ENCODE peak calls at places on chromosomes 7 and 10, in seven cellular contexts. N is PC-3, G is IMR-90, V is astrocyte, U is PC-9, I is osteoblast, C is GM23248. L is an unnamed sample.
A peak's percentile ranks its signal among the peaks of the same experiment; 100 is the strongest.

GRCh38 chr7:77444123-77444522 is 28.0 kb upstream of the GSAP start:
- DNase-seq in V (peak; percentile 53), U (no peak), N (no peak), G (peak; percentile 75), C (peak; percentile 42), I (no peak), L (no peak)

GRCh38 chr10:24790599-24790998 is 66.9 kb upstream of the ARHGAP21 start:
- DNase-seq in N (no peak), U (no peak), I (no peak), C (no peak), V (peak; percentile 25), G (no peak), L (no peak)

GRCh38 chr7:112129655-112130323 is 76.4 kb downstream of the DOCK4 start:
- DNase-seq in V (no peak), U (no peak), I (no peak), C (no peak), N (peak; percentile 71), G (no peak), L (no peak)

GRCh38 chr7:100506356-100506930 is 22.7 kb downstream of the NYAP1 start:
- DNase-seq in I (no peak), G (no peak), N (no peak), V (no peak), U (no peak), C (no peak), L (no peak)

GRCh38 chr7:137519964-137520363 is 176.4 kb upstream of the PTN start:
- DNase-seq in U (no peak), G (peak; percentile 15), V (peak; percentile 66), C (peak; percentile 20), N (no peak), I (no peak), L (no peak)

GRCh38 chr10:102227050-102227449 is 951 bp downstream of the ELOVL3 start:
- DNase-seq in C (peak; percentile 91), V (no peak), U (no peak), N (no peak), G (peak; percentile 49), I (peak; percentile 98), L (no peak)

GRCh38 chr10:133275683-133276092 is 980 bp downstream of the ADAM8 start:
- DNase-seq in G (no peak), I (peak; percentile 87), N (peak; percentile 41), C (peak; percentile 21), V (no peak), U (peak; percentile 41), L (peak; percentile 68)

GRCh38 chr7:123916240-123916724 is 8.8 kb upstream of the SPAM1 start:
- DNase-seq in I (no peak), V (peak; percentile 0), G (peak; percentile 0), N (peak; percentile 51), U (no peak), C (peak; percentile 27), L (peak; percentile 39)

GRCh38 chr7:141481971-141482370 is 69.2 kb upstream of the AGK start:
- DNase-seq in G (no peak), U (no peak), N (no peak), V (no peak), C (no peak), I (no peak), L (no peak)

GRCh38 chr10:43965033-43965917 is 316.6 kb upstream of the ZNF32 start:
- DNase-seq in V (peak; percentile 94), C (peak; percentile 36), U (no peak), G (peak; percentile 26), I (peak; percentile 89), N (no peak), L (peak; percentile 6)

GRCh38 chr7:155345490-155345889 is 47.8 kb downstream of the INSIG1 start:
- DNase-seq in N (no peak), C (no peak), V (no peak), G (no peak), I (no peak), U (no peak), L (no peak)

GRCh38 chr7:36303202-36304098 is 86.2 kb upstream of the ANLN start:
- DNase-seq in V (peak; percentile 87), N (peak; percentile 98), I (peak; percentile 94), U (peak; percentile 94), C (peak; percentile 100), G (peak; percentile 95), L (peak; percentile 32)

GRCh38 chr10:35637456-35637855 is 4.6 kb downstream of the FZD8 start:
- DNase-seq in G (no peak), N (peak; percentile 54), C (no peak), I (no peak), V (no peak), U (no peak), L (no peak)

GRCh38 chr7:125651823-125652528 is 722.4 kb upstream of the POT1 start:
- DNase-seq in N (no peak), U (no peak), C (no peak), V (no peak), I (no peak), G (no peak), L (no peak)

GRCh38 chr7:53397911-53398310 is 362.5 kb downstream of the POM121L12 start:
- DNase-seq in I (no peak), C (no peak), G (no peak), N (no peak), V (no peak), U (no peak), L (no peak)

GRCh38 chr10:127990846-127991542 is 84.1 kb downstream of the PTPRE start:
- DNase-seq in I (peak; percentile 80), G (peak; percentile 76), C (peak; percentile 91), U (peak; percentile 25), N (peak; percentile 53), V (peak; percentile 98), L (no peak)

GRCh38 chr7:133076142-133076541 is 5.7 kb downstream of the CHCHD3 start:
- DNase-seq in U (no peak), G (no peak), N (no peak), I (no peak), C (no peak), V (no peak), L (no peak)

GRCh38 chr10:35331894-35332640 is 4.2 kb upstream of the CCNY start:
- DNase-seq in C (peak; percentile 96), U (peak; percentile 43), V (peak; percentile 94), I (peak; percentile 91), N (peak; percentile 100), G (peak; percentile 97), L (no peak)

DNA sequence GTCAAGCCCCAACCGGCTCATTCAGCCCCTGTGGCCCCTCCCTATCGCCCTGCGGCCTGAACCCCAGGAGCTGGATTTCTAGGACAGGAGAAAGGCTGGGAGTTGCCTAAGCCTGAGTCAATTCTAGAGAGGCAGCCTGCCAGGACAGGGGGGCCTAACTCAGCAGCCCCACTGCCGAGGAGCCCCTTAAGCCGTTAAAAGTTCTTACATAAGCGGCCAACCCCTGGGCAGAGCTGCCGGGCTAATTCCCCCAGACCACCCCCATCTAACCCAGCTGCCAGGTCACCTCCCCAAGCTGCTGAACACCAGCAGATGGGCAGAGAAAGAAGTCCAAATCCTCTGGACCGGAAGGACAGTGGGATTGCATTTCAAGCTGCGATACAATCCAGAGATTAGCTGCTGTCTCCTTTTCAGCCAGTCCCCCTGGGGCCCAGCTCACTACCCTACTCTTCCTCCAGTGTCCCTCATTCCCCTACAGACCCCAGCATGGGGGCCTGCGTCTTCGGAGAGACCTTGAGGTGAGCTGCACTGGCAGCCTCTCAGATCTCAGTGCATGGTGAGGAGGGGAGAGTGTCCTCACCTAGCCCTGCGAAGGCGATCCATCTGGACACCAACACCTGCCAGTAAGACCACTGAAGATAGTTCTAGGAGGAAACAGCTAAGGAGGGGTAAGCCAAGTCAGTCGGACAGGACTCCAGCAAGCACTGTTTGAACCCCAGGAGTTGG is 910 bp downstream of the IMPDH1 start:
- DNase-seq in G (peak; percentile 31), V (no peak), C (peak; percentile 57), N (no peak), I (peak; percentile 90), U (no peak), L (no peak)
- H2AFZ ChIP-seq in G (peak overlapping the region; percentile 94), V (peak overlapping the region; percentile 66), C (peak overlapping the region; percentile 86), N (peak overlapping the region; percentile 87), I (peak overlapping the region; percentile 78), U (peak overlapping the region; percentile 90), L (peak overlapping the region; percentile 99)

GRCh38 chr7:74289018-74289659 is at the start of gene CLIP2:
- DNase-seq in G (peak; percentile 77), V (peak; percentile 75), C (peak; percentile 95), U (peak; percentile 83), N (peak; percentile 72), I (peak; percentile 99), L (peak; percentile 68)
- H2AFZ ChIP-seq in G (peak within 1 kb of the TSS; percentile 98), V (peak within 1 kb of the TSS; percentile 94), C (peak within 1 kb of the TSS; percentile 94), U (peak within 1 kb of the TSS; percentile 87), N (peak within 1 kb of the TSS; percentile 89), I (peak within 1 kb of the TSS; percentile 95), L (peak within 1 kb of the TSS; percentile 99)

GRCh38 chr7:101507791-101508252 is 121.3 kb downstream of the MYL10 start:
- DNase-seq in G (peak; percentile 42), I (no peak), V (no peak), C (peak; percentile 62), N (peak; percentile 64), U (peak; percentile 70), L (peak; percentile 56)
- H2AFZ ChIP-seq in G (peak overlapping the region; percentile 49), I (no peak overlapping the region), V (no peak overlapping the region), C (no peak overlapping the region), N (no peak overlapping the region), U (no peak overlapping the region), L (no peak overlapping the region)

GRCh38 chr7:54546986-54547314 is 4.8 kb downstream of the VSTM2A start:
- DNase-seq in I (no peak), V (no peak), U (no peak), G (no peak), C (peak; percentile 2), N (no peak), L (no peak)

GRCh38 chr7:54544356-54545240 is 2.4 kb downstream of the VSTM2A start:
- DNase-seq in I (peak; percentile 65), G (no peak), C (no peak), V (no peak), U (no peak), N (no peak), L (no peak)

GRCh38 chr7:54545241-54545563 is 3.0 kb downstream of the VSTM2A start:
- DNase-seq in N (no peak), V (no peak), G (no peak), U (no peak), I (no peak), C (no peak), L (no peak)

GRCh38 chr7:54542920-54543539 is 855 bp downstream of the VSTM2A start:
- DNase-seq in V (peak; percentile 23), I (peak; percentile 88), G (peak; percentile 5), U (no peak), C (peak; percentile 42), N (peak; percentile 31), L (peak; percentile 13)

GRCh38 chr7:54546081-54546985 is 4.2 kb downstream of the VSTM2A start:
- DNase-seq in V (no peak), U (no peak), C (no peak), I (peak; percentile 68), N (peak; percentile 14), G (no peak), L (peak; percentile 77)
- H2AFZ ChIP-seq in V (peak overlapping the region; percentile 56), U (peak overlapping the region; percentile 66), C (no peak overlapping the region), I (no peak overlapping the region), N (peak overlapping the region; percentile 42), G (peak overlapping the region; percentile 63), L (peak overlapping the region; percentile 74)

DNA sequence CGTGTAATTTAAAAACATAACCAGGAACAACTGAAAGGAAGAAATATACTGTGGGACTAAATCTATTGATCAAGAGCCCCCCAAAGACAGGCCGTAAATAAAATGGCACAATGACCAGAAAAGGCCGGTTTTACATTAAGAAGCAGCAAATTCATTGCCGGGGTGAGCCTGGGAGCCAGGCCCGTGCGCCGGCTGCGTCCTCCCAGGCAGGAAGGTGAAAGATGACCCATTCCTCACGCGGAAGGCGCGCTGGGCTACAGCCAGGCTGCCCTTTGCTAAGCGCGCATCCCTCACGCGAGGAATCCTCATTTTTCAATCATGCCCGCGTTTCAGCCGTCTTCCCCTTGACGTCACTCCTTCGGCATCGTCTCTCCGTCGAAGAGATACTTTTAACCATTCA is 47.7 kb upstream of the MGMT start:
- DNase-seq in U (no peak), G (no peak), C (no peak), V (no peak), I (no peak), N (no peak), L (no peak)
- H2AFZ ChIP-seq in U (no peak overlapping the region), G (peak overlapping the region; percentile 13), C (no peak overlapping the region), V (no peak overlapping the region), I (no peak overlapping the region), N (no peak overlapping the region), L (no peak overlapping the region)